ENCODE peak calls at places on chromosome 1, in six cellular contexts. N is progenitor cell of endocrine pancreas, A is nucleus accumbens, I is Caki2, R is GM13977, X is EH. G is an unnamed sample.

GRCh38 chr1:165415068-165415467 is 29.9 kb downstream of the RXRG start:
- DNase-seq in N (no peak), A (no peak), I (no peak), R (no peak), X (no peak), G (no peak)

GRCh38 chr1:224219011-224219611 is 36.1 kb downstream of the DEGS1 start:
- DNase-seq in N (no peak), A (no peak), I (no peak), R (no peak), X (no peak), G (no peak)

GRCh38 chr1:67376381-67376780 is 53.8 kb downstream of the SERBP1 start:
- DNase-seq in N (no peak), A (no peak), I (no peak), R (no peak), X (no peak), G (no peak)

GRCh38 chr1:25786887-25787286 is 13.1 kb upstream of the SELENON start:
- DNase-seq in N (no peak), A (no peak), I (no peak), R (no peak), X (peak), G (no peak)

GRCh38 chr1:154342836-154343472 is 17.6 kb downstream of the ATP8B2 start:
- DNase-seq in N (no peak), A (no peak), I (no peak), R (no peak), X (no peak), G (no peak)

GRCh38 chr1:69494171-69494570 is 73.6 kb upstream of the LRRC7 start:
- DNase-seq in N (no peak), A (no peak), I (no peak), R (no peak), X (peak), G (no peak)

GRCh38 chr1:22763479-22764200 is 53.0 kb downstream of the EPHB2 start:
- DNase-seq in N (no peak), A (no peak), I (no peak), R (peak), X (peak), G (peak)

GRCh38 chr1:15956150-15956549 is 19.8 kb downstream of the ZBTB17 start:
- DNase-seq in N (no peak), A (no peak), I (no peak), R (no peak), X (peak), G (no peak)

GRCh38 chr1:211118407-211119102 is 15.4 kb downstream of the KCNH1 start:
- DNase-seq in N (no peak), A (no peak), I (peak), R (no peak), X (peak), G (no peak)

GRCh38 chr1:219398815-219399396 is 214.0 kb downstream of the ZC3H11B start:
- DNase-seq in N (no peak), A (no peak), I (no peak), R (no peak), X (no peak), G (no peak)